ENCODE peak calls at places on chromosomes 12 and 14, in five cellular contexts. U is activated CD4-positive, alpha-beta memory T cell treated with anti-CD3 and anti-CD28 coated beads, Interleukin-2, amount 10 ng/mL, durations not matched to agents 7 days and 5 days; H is T-helper 2 cell; F is mucosa of gallbladder; A is IMR-90. Y is an unnamed sample.

GRCh38 chr12:42255875-42256261 is 17.8 kb upstream of the YAF2 start:
- DNase-seq in U (no peak), H (no peak), F (no peak), A (no peak), Y (no peak)

GRCh38 chr12:76450690-76451089 is 102.5 kb upstream of the BBS10 start:
- DNase-seq in U (no peak), H (no peak), F (no peak), A (peak; percentile 46), Y (peak; percentile 93)

GRCh38 chr12:86710110-86710509 is 453.9 kb upstream of the MGAT4C start:
- DNase-seq in U (no peak), H (no peak), F (no peak), A (peak; percentile 11), Y (no peak)

GRCh38 chr14:74531467-74531866 is 37.9 kb downstream of the ISCA2 start:
- DNase-seq in U (no peak), H (no peak), F (peak; percentile 23), A (peak; percentile 22), Y (peak; percentile 56)

GRCh38 chr12:5665615-5666014 is 233.7 kb downstream of the NTF3 start:
- DNase-seq in U (no peak), H (no peak), F (no peak), A (peak; percentile 95), Y (peak; percentile 93)

GRCh38 chr14:92451755-92452154 is 61.8 kb upstream of the RIN3 start:
- DNase-seq in U (no peak), H (no peak), F (no peak), A (no peak), Y (no peak)

GRCh38 chr12:13534645-13535398 is 338.3 kb downstream of the EMP1 start:
- DNase-seq in U (peak; percentile 50), H (peak; percentile 7), F (peak; percentile 57), A (peak; percentile 23), Y (peak; percentile 75)

GRCh38 chr14:101622251-101623076 is 61.2 kb downstream of the DIO3 start:
- DNase-seq in U (no peak), H (no peak), F (no peak), A (no peak), Y (no peak)

GRCh38 chr14:21026251-21026987 is 1.6 kb upstream of the NDRG2 start:
- DNase-seq in U (no peak), H (no peak), F (no peak), A (no peak), Y (no peak)

GRCh38 chr12:97530237-97530636 is 67.6 kb downstream of the RMST start:
- DNase-seq in U (no peak), H (no peak), F (no peak), A (no peak), Y (no peak)

GRCh38 chr12:56487448-56488040 is 417 bp downstream of the GLS2 start:
- DNase-seq in U (peak; percentile 19), H (peak; percentile 27), F (peak; percentile 12), A (no peak), Y (peak; percentile 25)

GRCh38 chr14:50792058-50792477 is 38.9 kb downstream of the NIN start:
- DNase-seq in U (no peak), H (peak; percentile 75), F (no peak), A (no peak), Y (no peak)

GRCh38 chr12:70048521-70049245 is 194.6 kb upstream of the CNOT2 start:
- DNase-seq in U (no peak), H (no peak), F (no peak), A (no peak), Y (no peak)

GRCh38 chr14:30160608-30161007 is 233.0 kb upstream of the PRKD1 start:
- DNase-seq in U (no peak), H (no peak), F (no peak), A (no peak), Y (no peak)

GRCh38 chr12:48184549-48184922 is 1.1 kb downstream of the CCDC184 start:
- DNase-seq in U (no peak), H (no peak), F (no peak), A (no peak), Y (no peak)

GRCh38 chr12:27076930-27077329 is 5.4 kb downstream of the C12orf71 start:
- DNase-seq in U (no peak), H (peak; percentile 70), F (no peak), A (peak; percentile 7), Y (peak; percentile 84)

GRCh38 chr12:117125275-117125613 is 26.0 kb upstream of the TESC start:
- DNase-seq in U (no peak), H (no peak), F (no peak), A (peak; percentile 24), Y (peak; percentile 42)

GRCh38 chr12:110349521-110350151 is 53.9 kb downstream of the ANAPC7 start:
- DNase-seq in U (peak; percentile 45), H (peak; percentile 89), F (no peak), A (no peak), Y (no peak)

GRCh38 chr14:52735921-52736489 is 6.0 kb downstream of the STYX start:
- DNase-seq in U (no peak), H (no peak), F (no peak), A (peak; percentile 1), Y (no peak)

GRCh38 chr12:121600702-121601336 is 20.0 kb upstream of the KDM2B start:
- DNase-seq in U (no peak), H (no peak), F (peak; percentile 51), A (no peak), Y (no peak)